ENCODE peak calls at places on chromosome 9, in four cellular contexts. F is NAMALWA, O is T follicular helper cell, W is NCI-H774. U is an unnamed sample.
A peak's percentile ranks its signal among the peaks of the same experiment; 100 is the strongest.

GRCh38 chr9:6680797-6681146 is 35.2 kb upstream of the GLDC start:
- DNase-seq in F (peak; percentile 87), O (peak; percentile 37), W (peak; percentile 73), U (peak; percentile 24)

GRCh38 chr9:11328326-11328725 is 715.5 kb upstream of the PTPRD start:
- DNase-seq in F (no peak), O (no peak), W (no peak), U (no peak)

GRCh38 chr9:34589656-34590375 is at the start of gene CNTFR:
- DNase-seq in F (no peak), O (no peak), W (no peak), U (no peak)

GRCh38 chr9:91844170-91844569 is 105.9 kb downstream of the ROR2 start:
- DNase-seq in F (no peak), O (no peak), W (no peak), U (peak; percentile 23)

GRCh38 chr9:21965401-21965951 is 28.7 kb downstream of the CDKN2A start:
- DNase-seq in F (peak; percentile 52), O (no peak), W (no peak), U (peak; percentile 30)

GRCh38 chr9:118586978-118587377 is 782.3 kb downstream of the BRINP1 start:
- DNase-seq in F (no peak), O (no peak), W (no peak), U (no peak)

GRCh38 chr9:137487454-137488329 is 28.6 kb upstream of the NSMF start:
- DNase-seq in F (no peak), O (no peak), W (peak; percentile 73), U (no peak)

GRCh38 chr9:113546566-113546965 is 83.0 kb downstream of the RGS3 start:
- DNase-seq in F (no peak), O (no peak), W (no peak), U (no peak)

GRCh38 chr9:37399336-37399735 is 23.2 kb upstream of the GRHPR start:
- DNase-seq in F (peak; percentile 52), O (no peak), W (no peak), U (no peak)